ENCODE peak calls at places on chromosomes 3 and 15, in four cellular contexts. B, S, P and R are unnamed samples. For H3K9me3, the result is how much of the 10 kb centered on the place peaks cover.

GRCh38 chr3:43061101-43061895 is 44.6 kb downstream of the POMGNT2 start:
- DNase-seq in B (peak), S (no peak), P (no peak), R (no peak)

GRCh38 chr3:141553055-141553454 is 66.2 kb downstream of the RASA2 start:
- DNase-seq in P (no peak), S (no peak), B (no peak), R (no peak)

GRCh38 chr3:138187296-138188012 is at the start of gene ARMC8:
- DNase-seq in B (peak), S (no peak), P (peak), R (peak)

GRCh38 chr3:192818126-192818525 is 90.8 kb upstream of the FGF12 start:
- DNase-seq in B (no peak), P (no peak), S (peak), R (no peak)

GRCh38 chr3:123422457-123422856 is 26.4 kb downstream of the ADCY5 start:
- DNase-seq in S (no peak), B (peak), P (no peak), R (peak)

GRCh38 chr3:99250272-99250671 is 348.8 kb upstream of the DCBLD2 start:
- DNase-seq in B (no peak), S (peak), P (no peak), R (no peak)

GRCh38 chr15:89778861-89779260 is 2.7 kb downstream of the MESP2 start:
- DNase-seq in S (no peak), P (no peak), B (no peak), R (no peak)

GRCh38 chr15:40806672-40807027 is 239 bp upstream of the ZFYVE19 start:
- DNase-seq in P (no peak), B (peak), S (no peak), R (no peak)

GRCh38 chr3:143668924-143669790 is 179.1 kb downstream of the SLC9A9 start:
- DNase-seq in P (no peak), S (no peak), B (no peak), R (no peak)

GRCh38 chr3:16311960-16312451 is 47.0 kb downstream of the OXNAD1 start:
- DNase-seq in B (no peak), S (no peak), P (no peak), R (no peak)

GRCh38 chr15:65952425-65953053 is 83.2 kb downstream of the RAB11A start:
- DNase-seq in P (peak), B (no peak), S (peak), R (peak)

GRCh38 chr3:164407111-164407510 is 671.2 kb downstream of the SI start:
- DNase-seq in S (no peak), P (no peak), B (no peak), R (no peak)

GRCh38 chr15:90174140-90174891 is 26.8 kb upstream of the SEMA4B start:
- DNase-seq in B (peak), S (no peak), P (no peak), R (no peak)

GRCh38 chr3:194880940-194881925 is 195.6 kb downstream of the FAM43A start:
- DNase-seq in P (no peak), B (no peak), S (no peak), R (peak)

GRCh38 chr3:110526732-110527727 is 544.6 kb upstream of the NECTIN3 start:
- DNase-seq in S (peak), B (no peak), P (peak), R (peak)

GRCh38 chr3:111864821-111865656 is 6.0 kb downstream of the PHLDB2 start:
- DNase-seq in P (no peak), S (peak), B (no peak), R (no peak)

GRCh38 chr3:98846101-98846500 is 55.4 kb downstream of the DCBLD2 start:
- DNase-seq in P (no peak), B (no peak), S (peak), R (no peak)

GRCh38 chr3:179438836-179439235 is 12.4 kb downstream of the GNB4 start:
- DNase-seq in S (no peak), B (no peak), P (no peak), R (peak)

GRCh38 chr3:81554348-81554747 is 207.1 kb downstream of the GBE1 start:
- DNase-seq in B (no peak), P (no peak), S (peak), R (no peak)

GRCh38 chr15:59594493-59594942 is 17.1 kb upstream of the GCNT3 start:
- DNase-seq in P (no peak), S (peak), B (no peak), R (no peak)

GRCh38 chr15:25728816-25729215 is 134.3 kb downstream of the ATP10A start:
- DNase-seq in S (no peak), B (no peak), P (no peak), R (no peak)

GRCh38 chr3:37198996-37199395 is 24.6 kb upstream of the LRRFIP2 start:
- DNase-seq in B (no peak), P (no peak), S (peak), R (no peak)

GRCh38 chr15:62439543-62440016 is 274.5 kb upstream of the C2CD4B start:
- DNase-seq in S (peak), B (no peak), P (no peak), R (no peak)

GRCh38 chr3:124845406-124845805 is 41.8 kb downstream of the ITGB5 start:
- DNase-seq in B (no peak), P (no peak), S (peak), R (no peak)

GRCh38 chr3:158918008-158918407 is 116.2 kb downstream of the MFSD1 start:
- DNase-seq in S (peak), B (peak), P (peak), R (peak)

GRCh38 chr3:166052440-166052839 is 215.2 kb upstream of the BCHE start:
- DNase-seq in S (no peak), B (peak), P (peak), R (peak)

GRCh38 chr3:18808423-18808822 is 339.9 kb upstream of the KCNH8 start:
- DNase-seq in S (no peak), P (no peak), B (no peak), R (no peak)

GRCh38 chr15:75695634-75696302 is 16.9 kb downstream of the CSPG4 start:
- DNase-seq in S (no peak), B (no peak), P (no peak), R (no peak)

GRCh38 chr15:75696854-75697259 is 15.8 kb downstream of the CSPG4 start:
- DNase-seq in P (no peak), B (peak), S (no peak), R (no peak)

GRCh38 chr15:75697523-75698398 is 14.9 kb downstream of the CSPG4 start:
- DNase-seq in S (no peak), B (no peak), P (no peak), R (no peak)

GRCh38 chr15:75695206-75695605 is 17.4 kb downstream of the CSPG4 start:
- DNase-seq in B (no peak), P (no peak), S (no peak), R (no peak)

DNA sequence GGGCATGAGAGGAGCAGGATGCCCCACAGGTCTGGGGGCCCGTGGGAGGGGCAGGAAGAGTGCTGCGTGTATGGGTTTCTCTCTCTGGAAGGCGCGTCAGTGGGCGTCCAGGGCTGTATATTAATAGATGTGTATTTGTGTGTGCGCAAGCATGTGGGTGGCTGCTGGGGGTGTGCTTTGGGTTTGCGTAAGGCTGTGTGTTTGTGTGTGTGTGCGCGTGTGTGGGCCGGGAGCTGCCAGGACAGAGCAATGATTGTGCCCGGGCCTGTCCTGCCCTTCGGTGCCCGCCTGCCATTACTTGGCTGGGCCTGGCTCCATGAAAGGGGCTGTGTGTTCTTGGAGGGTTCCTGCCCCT is 16.4 kb downstream of the CSPG4 start:
- DNase-seq in B (no peak), S (no peak), P (no peak), R (no peak)
- H3K9ac ChIP-seq in B (no peak), S (no peak), P (no peak), R (no peak)

GRCh38 chr15:56948766-56949105 is 30.3 kb downstream of the TCF12 start:
- DNase-seq in S (peak), P (no peak), B (no peak), R (no peak)

GRCh38 chr15:56948000-56948765 is 29.7 kb downstream of the TCF12 start:
- DNase-seq in P (no peak), S (peak), B (no peak), R (no peak)

GRCh38 chr15:56953790-56954189 is 35.3 kb downstream of the TCF12 start:
- DNase-seq in B (no peak), P (no peak), S (no peak), R (no peak)

GRCh38 chr15:56946150-56946549 is 27.7 kb downstream of the TCF12 start:
- DNase-seq in P (no peak), B (no peak), S (no peak), R (no peak)

GRCh38 chr15:56950979-56951378 is 32.5 kb downstream of the TCF12 start:
- DNase-seq in S (no peak), B (no peak), P (no peak), R (no peak)
- H3K9me3 ChIP-seq in S (under half), B (under half), P (under half), R (under half)

GRCh38 chr15:44102675-44103254 is 92.3 kb downstream of the FRMD5 start:
- DNase-seq in S (peak), B (no peak), P (peak), R (no peak)
- H3K27ac ChIP-seq in S (peak), B (peak), P (peak), R (peak)

GRCh38 chr3:56980798-56981390 is 79.6 kb upstream of the SPATA12 start:
- DNase-seq in P (no peak), B (no peak), S (peak), R (no peak)
- H3K9ac ChIP-seq in P (no peak), B (no peak), S (no peak), R (no peak)

DNA sequence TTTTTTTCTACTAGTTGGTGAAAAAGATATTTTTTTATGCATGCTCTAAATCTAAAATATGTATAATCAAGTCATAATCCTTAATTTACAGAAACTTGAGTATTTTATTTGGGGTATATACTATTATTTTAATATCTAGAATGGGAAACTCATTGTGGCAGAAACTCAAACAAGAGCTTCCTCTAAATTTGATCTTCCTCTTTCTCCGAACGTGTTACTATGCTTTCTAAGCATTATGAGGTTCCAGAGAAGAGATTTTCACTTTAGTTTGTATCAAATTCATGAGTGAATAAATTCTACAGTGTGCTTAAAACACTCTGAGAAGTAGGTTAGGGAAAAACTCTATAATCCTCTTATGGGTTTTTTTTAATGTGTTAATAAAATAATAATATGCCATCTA is 173.1 kb downstream of the POTEB3 start:
- DNase-seq in P (no peak), B (no peak), S (no peak), R (no peak)
- H3K9me3 ChIP-seq in P (half or more), B (under half), S (under half), R (half or more)